ENCODE peak calls at places on chromosome 2, in nine cellular contexts. F is colonic mucosa, B is GM10248, O is osteocyte, C is neural progenitor cell, A is Peyer's patch, D is keratinocyte, R is MM.1S, L is GM23338. J is an unnamed sample.

GRCh38 chr2:3198119-3198518 is 179.5 kb downstream of the EIPR1 start:
- DNase-seq in F (no peak), D (no peak), B (no peak), C (peak; percentile 80), L (peak; percentile 85), O (no peak), R (no peak), A (no peak), J (no peak)

GRCh38 chr2:124547700-124548099 is 522.6 kb downstream of the CNTNAP5 start:
- DNase-seq in F (no peak), B (no peak), O (no peak), D (no peak), R (peak; percentile 45), A (no peak), C (no peak), L (no peak), J (no peak)

GRCh38 chr2:212021947-212022346 is 516.7 kb downstream of the ERBB4 start:
- DNase-seq in O (no peak), D (peak; percentile 1), R (no peak), L (no peak), A (no peak), B (no peak), C (no peak), F (no peak), J (no peak)

GRCh38 chr2:43024515-43024962 is 201.9 kb downstream of the ZFP36L2 start:
- DNase-seq in R (peak; percentile 9), C (peak; percentile 81), O (no peak), L (peak; percentile 90), B (peak; percentile 59), D (no peak), A (peak; percentile 72), F (peak; percentile 83), J (peak; percentile 83)

GRCh38 chr2:239896075-239896474 is 129.1 kb downstream of the NDUFA10 start:
- DNase-seq in A (no peak), L (peak; percentile 58), B (no peak), D (no peak), F (no peak), O (peak; percentile 69), R (no peak), C (no peak), J (no peak)

GRCh38 chr2:138752231-138752956 is 27.8 kb downstream of the NXPH2 start:
- DNase-seq in O (no peak), L (no peak), F (no peak), D (peak; percentile 19), A (no peak), B (no peak), R (no peak), C (no peak), J (no peak)

GRCh38 chr2:39142904-39143617 is 22.2 kb upstream of the SOS1 start:
- DNase-seq in R (no peak), L (no peak), D (no peak), B (no peak), C (no peak), O (no peak), A (no peak), F (no peak), J (no peak)

GRCh38 chr2:240948905-240949790 is 43.0 kb downstream of the CROCC2 start:
- DNase-seq in D (no peak), O (peak; percentile 75), B (no peak), L (no peak), C (no peak), F (no peak), R (no peak), A (no peak), J (no peak)

GRCh38 chr2:25076749-25077148 is 34.9 kb downstream of the EFR3B start:
- DNase-seq in D (no peak), A (no peak), L (no peak), O (no peak), R (no peak), C (no peak), F (no peak), B (no peak), J (no peak)

GRCh38 chr2:44441200-44441599 is 79.5 kb downstream of the CAMKMT start:
- DNase-seq in O (no peak), A (no peak), C (no peak), R (no peak), F (no peak), B (no peak), L (no peak), D (no peak), J (no peak)

GRCh38 chr2:219297766-219298456 is 11.3 kb downstream of the PTPRN start:
- DNase-seq in F (no peak), R (no peak), D (no peak), C (peak; percentile 16), A (no peak), B (no peak), O (peak; percentile 48), L (no peak), J (peak; percentile 47)
- TF ChIP-seq CTCF in F (no peak), R (no peak), D (peak; percentile 26), C (no peak), A (no peak), B (no peak), O (no peak), L (no peak), J (no peak)

GRCh38 chr2:238286551-238286950 is 1.9 kb downstream of the PER2 start:
- DNase-seq in D (no peak), B (no peak), A (peak; percentile 20), L (no peak), C (no peak), R (no peak), O (no peak), F (peak; percentile 72), J (no peak)

GRCh38 chr2:238286987-238287386 is 1.4 kb downstream of the PER2 start:
- DNase-seq in L (no peak), O (no peak), C (no peak), B (no peak), R (no peak), A (no peak), D (no peak), F (peak; percentile 55), J (no peak)

GRCh38 chr2:238289574-238289973 is 1.2 kb upstream of the PER2 start:
- DNase-seq in C (peak; percentile 23), F (no peak), B (no peak), A (no peak), O (no peak), R (no peak), L (no peak), D (no peak), J (no peak)

GRCh38 chr2:238288650-238289573 is 502 bp upstream of the PER2 start:
- DNase-seq in R (peak; percentile 97), C (peak; percentile 99), O (peak; percentile 98), D (peak; percentile 77), A (peak; percentile 99), L (peak; percentile 99), F (peak; percentile 99), B (peak; percentile 98), J (peak; percentile 96)

DNA sequence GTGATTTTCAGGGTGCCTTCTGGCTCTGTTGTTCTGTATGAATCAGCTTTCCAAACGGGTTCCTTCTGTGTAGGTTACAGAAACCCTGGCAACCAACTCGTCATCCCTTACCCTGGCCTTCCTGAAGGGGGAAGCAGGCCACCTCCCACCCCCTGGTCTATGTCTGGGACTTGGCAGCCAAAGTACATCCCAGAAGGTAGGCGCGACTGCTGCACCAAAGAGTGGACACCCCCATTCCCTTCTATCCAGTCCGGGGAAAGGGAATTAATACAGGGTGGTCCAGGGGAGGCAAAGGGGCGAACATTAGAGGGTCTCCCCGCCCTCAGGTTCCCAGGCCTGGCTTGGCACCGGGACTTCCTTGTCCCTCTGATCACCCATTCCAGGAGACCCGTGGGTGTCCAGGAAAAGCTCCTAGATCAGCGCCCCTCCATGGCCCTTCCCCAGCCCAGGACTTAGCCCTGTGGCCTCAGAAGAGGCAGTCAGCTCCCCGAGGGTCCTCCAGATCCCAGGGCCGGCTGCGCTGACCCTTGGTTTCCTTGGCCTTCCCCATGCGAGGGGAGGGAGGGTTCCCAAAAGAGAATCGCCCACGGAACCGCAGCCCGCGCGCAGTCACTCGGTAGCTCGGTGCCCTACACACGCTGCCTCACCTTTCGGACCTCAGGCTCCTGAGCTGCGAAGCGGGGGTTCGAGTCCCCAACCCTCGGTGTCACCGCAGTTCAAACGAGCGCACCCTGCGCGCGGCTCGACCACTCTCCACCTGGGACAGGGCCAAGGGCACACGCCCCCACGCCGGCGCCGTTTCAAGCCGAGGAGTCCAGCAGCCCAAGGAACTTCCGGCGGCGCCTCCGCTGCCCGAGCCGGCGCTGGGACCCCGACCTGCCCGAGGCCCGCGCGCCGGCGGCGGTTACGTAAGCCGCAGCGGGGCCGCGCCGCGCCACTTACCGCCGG is at the start of gene PER2:
- DNase-seq in D (no peak), C (peak; percentile 52), O (no peak), L (peak; percentile 79), B (peak; percentile 46), F (peak; percentile 65), A (peak; percentile 26), R (peak; percentile 29), J (no peak)
- TF ChIP-seq CTCF in D (peak; percentile 36), C (peak; percentile 23), O (peak; percentile 12), L (peak; percentile 19), B (no peak), F (no peak), A (no peak), R (peak; percentile 6), J (no peak)

DNA sequence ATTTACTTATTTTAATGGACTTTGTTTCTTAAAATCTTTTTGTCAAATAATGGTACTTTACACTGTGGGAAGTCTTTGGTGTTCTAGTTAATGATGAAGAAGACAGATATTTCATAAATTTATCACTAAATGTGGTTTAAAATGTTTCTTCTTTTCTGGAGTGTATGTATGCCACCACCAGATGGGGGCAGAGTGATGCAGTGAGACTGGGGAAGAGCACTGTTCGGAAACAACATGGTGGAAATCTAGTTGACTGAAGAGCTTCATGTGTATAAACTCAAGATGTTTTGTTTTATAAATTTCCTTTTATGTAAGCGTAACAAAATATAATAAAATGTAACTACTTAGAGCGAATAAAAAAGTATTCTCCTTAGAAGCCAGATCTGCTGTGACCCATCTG is 195.1 kb downstream of the KCNE4 start:
- DNase-seq in F (no peak), O (no peak), L (peak; percentile 38), R (no peak), C (peak; percentile 19), D (no peak), B (no peak), A (no peak), J (peak; percentile 24)
- TF ChIP-seq CTCF in F (no peak), O (peak; percentile 53), L (peak; percentile 63), R (peak; percentile 45), C (peak; percentile 51), D (peak; percentile 64), B (no peak), A (no peak), J (peak; percentile 58)

GRCh38 chr2:1539441-1539840 is 126.2 kb downstream of the TPO start:
- DNase-seq in C (no peak), L (no peak), B (no peak), D (no peak), F (no peak), R (no peak), A (no peak), O (no peak), J (no peak)

GRCh38 chr2:1539973-1540372 is 126.7 kb downstream of the TPO start:
- DNase-seq in D (no peak), L (no peak), B (no peak), F (no peak), A (no peak), O (no peak), C (no peak), R (no peak), J (no peak)

GRCh38 chr2:1541812-1542211 is 128.5 kb downstream of the TPO start:
- DNase-seq in B (no peak), C (no peak), A (no peak), D (no peak), O (no peak), L (no peak), R (no peak), F (no peak), J (peak; percentile 59)

GRCh38 chr2:1540481-1540880 is 127.2 kb downstream of the TPO start:
- DNase-seq in B (no peak), A (no peak), R (no peak), D (no peak), C (no peak), L (no peak), O (no peak), F (no peak), J (peak; percentile 33)

GRCh38 chr2:1538663-1539062 is 125.4 kb downstream of the TPO start:
- DNase-seq in B (no peak), D (no peak), L (peak; percentile 85), R (no peak), C (peak; percentile 72), A (no peak), O (no peak), F (no peak), J (peak; percentile 52)
- TF ChIP-seq CTCF in B (no peak), D (peak; percentile 72), L (peak; percentile 61), R (no peak), C (peak; percentile 59), A (peak; percentile 3), O (peak; percentile 46), F (no peak), J (peak; percentile 74)